ENCODE peak calls at places on chromosomes 7 and 10, in four cellular contexts. One of them, this sample, is unnamed.

GRCh38 chr10:75102830-75103673 is 8.4 kb upstream of the SAMD8 start:
- DNase-seq in GM12878: no peak
- DNase-seq in GM12891: no peak
- DNase-seq in HL-60: no peak
- DNase-seq in this sample: peak; percentile 52

GRCh38 chr10:75347211-75347610 is 54.4 kb downstream of the ZNF503 start:
- DNase-seq in GM12878: no peak
- DNase-seq in HL-60: no peak
- DNase-seq in GM12891: no peak
- DNase-seq in this sample: no peak

GRCh38 chr7:117283779-117284178 is 39.1 kb downstream of the WNT2 start:
- DNase-seq in HL-60: no peak
- DNase-seq in GM12891: no peak
- DNase-seq in GM12878: no peak
- DNase-seq in this sample: no peak

GRCh38 chr7:70700935-70701425 is 431.0 kb upstream of the GALNT17 start:
- DNase-seq in GM12891: no peak
- DNase-seq in HL-60: no peak
- DNase-seq in GM12878: no peak
- DNase-seq in this sample: no peak

GRCh38 chr7:1395211-1396070 is 63.8 kb downstream of the MICALL2 start:
- DNase-seq in GM12878: no peak
- DNase-seq in GM12891: no peak
- DNase-seq in HL-60: no peak
- DNase-seq in this sample: no peak

GRCh38 chr10:91604936-91605534 is 27.8 kb downstream of the PPP1R3C start:
- DNase-seq in HL-60: no peak
- DNase-seq in GM12891: no peak
- DNase-seq in GM12878: no peak
- DNase-seq in this sample: no peak

GRCh38 chr10:93160829-93161228 is 87.1 kb downstream of the CYP26A1 start:
- DNase-seq in GM12878: no peak
- DNase-seq in HL-60: no peak
- DNase-seq in GM12891: no peak
- DNase-seq in this sample: no peak

GRCh38 chr7:13017325-13017853 is 330.0 kb downstream of the ARL4A start:
- DNase-seq in GM12878: no peak
- DNase-seq in HL-60: no peak
- DNase-seq in GM12891: no peak
- DNase-seq in this sample: peak; percentile 5

GRCh38 chr10:20949967-20950366 is 52.9 kb upstream of the NEBL start:
- DNase-seq in GM12878: no peak
- DNase-seq in GM12891: no peak
- DNase-seq in HL-60: no peak
- DNase-seq in this sample: no peak

GRCh38 chr10:93072225-93072712 is 1.4 kb upstream of the CYP26A1 start:
- DNase-seq in HL-60: no peak
- DNase-seq in GM12878: no peak
- DNase-seq in GM12891: no peak
- DNase-seq in this sample: no peak

GRCh38 chr10:60778978-60779668 is 845 bp downstream of the CDK1 start:
- DNase-seq in GM12891: no peak
- DNase-seq in GM12878: no peak
- DNase-seq in HL-60: no peak
- DNase-seq in this sample: no peak

GRCh38 chr7:140639366-140640053 is 1.1 kb downstream of the DENND2A start:
- DNase-seq in GM12891: no peak
- DNase-seq in HL-60: no peak
- DNase-seq in GM12878: no peak
- DNase-seq in this sample: no peak

GRCh38 chr7:13908667-13909382 is 80.6 kb downstream of the ETV1 start:
- DNase-seq in HL-60: no peak
- DNase-seq in GM12891: no peak
- DNase-seq in GM12878: no peak
- DNase-seq in this sample: no peak

GRCh38 chr10:70258216-70258615 is 25.0 kb upstream of the PPA1 start:
- DNase-seq in GM12878: no peak
- DNase-seq in HL-60: no peak
- DNase-seq in GM12891: no peak
- DNase-seq in this sample: no peak

GRCh38 chr10:88915781-88916180 is 35.7 kb downstream of the STAMBPL1 start:
- DNase-seq in HL-60: no peak
- DNase-seq in GM12878: no peak
- DNase-seq in GM12891: no peak
- DNase-seq in this sample: no peak

GRCh38 chr10:78212134-78212785 is 178.6 kb downstream of the RPS24 start:
- DNase-seq in GM12891: no peak
- DNase-seq in GM12878: no peak
- DNase-seq in HL-60: no peak
- DNase-seq in this sample: peak; percentile 13

GRCh38 chr10:14587540-14588083 is 187.1 kb downstream of the FAM107B start:
- DNase-seq in GM12891: no peak
- DNase-seq in HL-60: no peak
- DNase-seq in GM12878: no peak
- DNase-seq in this sample: no peak

GRCh38 chr10:48981310-48981907 is 41.8 kb upstream of the LRRC18 start:
- DNase-seq in GM12891: peak; percentile 51
- DNase-seq in HL-60: peak; percentile 12
- DNase-seq in GM12878: no peak
- DNase-seq in this sample: peak; percentile 84

GRCh38 chr10:125084191-125085186 is 75.9 kb downstream of the CTBP2 start:
- DNase-seq in HL-60: no peak
- DNase-seq in GM12878: no peak
- DNase-seq in GM12891: no peak
- DNase-seq in this sample: peak; percentile 11

GRCh38 chr10:46294641-46295230 is 7.9 kb downstream of the ANTXRL start:
- DNase-seq in GM12891: no peak
- DNase-seq in GM12878: no peak
- DNase-seq in HL-60: no peak
- DNase-seq in this sample: no peak

GRCh38 chr10:98664329-98665042 is 217.8 kb upstream of the HPS1 start:
- DNase-seq in GM12891: peak; percentile 12
- DNase-seq in GM12878: peak; percentile 3
- DNase-seq in HL-60: peak; percentile 6
- DNase-seq in this sample: peak; percentile 50

GRCh38 chr7:22129819-22130580 is 184.3 kb upstream of the CDCA7L start:
- DNase-seq in HL-60: no peak
- DNase-seq in GM12878: no peak
- DNase-seq in GM12891: no peak
- DNase-seq in this sample: no peak

GRCh38 chr7:155306677-155307470 is 9.2 kb downstream of the INSIG1 start:
- DNase-seq in GM12891: no peak
- DNase-seq in GM12878: no peak
- DNase-seq in HL-60: no peak
- DNase-seq in this sample: no peak

GRCh38 chr7:47253650-47254080 is 328.2 kb downstream of the TNS3 start:
- DNase-seq in GM12891: no peak
- DNase-seq in GM12878: no peak
- DNase-seq in HL-60: peak; percentile 46
- DNase-seq in this sample: peak; percentile 38

GRCh38 chr10:73060738-73061635 is 35.7 kb downstream of the P4HA1 start:
- DNase-seq in GM12891: no peak
- DNase-seq in GM12878: no peak
- DNase-seq in HL-60: no peak
- DNase-seq in this sample: peak; percentile 46
- TF ChIP-seq SPI1 in GM12891: no peak
- TF ChIP-seq SPI1 in GM12878: no peak
- TF ChIP-seq SPI1 in HL-60: no peak
- TF ChIP-seq SPI1 in this sample: no peak

DNA sequence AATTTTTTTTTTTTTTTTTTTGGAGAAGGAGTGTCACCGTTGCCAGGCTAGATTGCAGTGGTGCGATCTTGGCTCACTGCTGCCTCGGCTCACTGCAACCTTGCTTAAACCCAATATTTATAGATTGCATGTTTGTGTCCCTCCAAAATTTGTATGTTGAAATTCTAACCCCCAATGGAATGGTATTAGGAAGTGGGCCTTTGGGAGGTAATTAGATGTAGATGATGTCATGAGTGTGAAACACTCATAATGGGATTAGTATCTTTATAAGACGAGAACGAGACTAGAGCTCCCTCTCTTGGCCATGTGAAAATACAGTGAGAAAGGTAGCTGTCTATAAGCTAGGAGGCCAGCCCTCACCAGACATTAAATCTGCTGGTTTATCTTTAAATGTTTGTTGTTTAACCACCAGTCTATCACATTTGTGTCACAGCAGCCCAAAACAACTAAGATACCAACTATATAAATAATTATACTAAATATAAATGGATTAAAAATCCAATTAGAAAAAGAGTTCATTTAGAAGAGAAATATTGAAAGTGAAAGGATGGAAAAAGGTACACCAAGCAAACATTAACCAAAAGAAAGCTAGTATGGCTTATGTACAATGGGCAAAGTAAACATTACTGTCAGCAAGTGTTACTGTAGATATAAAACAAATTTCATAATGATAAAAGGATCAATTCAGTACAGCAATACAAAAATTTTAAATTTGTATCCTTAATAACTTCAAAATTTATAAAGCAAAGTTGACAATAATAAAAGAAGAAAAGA is 9.3 kb downstream of the TCAF1 start:
- DNase-seq in GM12891: no peak
- DNase-seq in GM12878: peak; percentile 19
- DNase-seq in HL-60: no peak
- DNase-seq in this sample: peak; percentile 82
- TF ChIP-seq SPI1 in GM12891: no peak
- TF ChIP-seq SPI1 in GM12878: peak; percentile 22
- TF ChIP-seq SPI1 in HL-60: no peak
- TF ChIP-seq SPI1 in this sample: no peak

GRCh38 chr10:6010569-6010968 is 33.2 kb upstream of the IL15RA start:
- DNase-seq in HL-60: no peak
- DNase-seq in GM12878: no peak
- DNase-seq in GM12891: no peak
- DNase-seq in this sample: no peak

GRCh38 chr10:6006991-6007390 is 29.6 kb upstream of the IL15RA start:
- DNase-seq in HL-60: no peak
- DNase-seq in GM12878: no peak
- DNase-seq in GM12891: no peak
- DNase-seq in this sample: no peak

GRCh38 chr10:6008497-6009142 is 31.3 kb upstream of the IL15RA start:
- DNase-seq in GM12878: no peak
- DNase-seq in GM12891: no peak
- DNase-seq in HL-60: no peak
- DNase-seq in this sample: no peak

GRCh38 chr10:6009961-6010360 is 32.6 kb upstream of the IL15RA start:
- DNase-seq in HL-60: no peak
- DNase-seq in GM12891: no peak
- DNase-seq in GM12878: no peak
- DNase-seq in this sample: no peak

GRCh38 chr10:6009159-6009558 is 31.8 kb upstream of the IL15RA start:
- DNase-seq in GM12891: no peak
- DNase-seq in GM12878: no peak
- DNase-seq in HL-60: no peak
- DNase-seq in this sample: no peak
- TF ChIP-seq SPI1 in GM12891: no peak
- TF ChIP-seq SPI1 in GM12878: no peak
- TF ChIP-seq SPI1 in HL-60: no peak
- TF ChIP-seq SPI1 in this sample: no peak

DNA sequence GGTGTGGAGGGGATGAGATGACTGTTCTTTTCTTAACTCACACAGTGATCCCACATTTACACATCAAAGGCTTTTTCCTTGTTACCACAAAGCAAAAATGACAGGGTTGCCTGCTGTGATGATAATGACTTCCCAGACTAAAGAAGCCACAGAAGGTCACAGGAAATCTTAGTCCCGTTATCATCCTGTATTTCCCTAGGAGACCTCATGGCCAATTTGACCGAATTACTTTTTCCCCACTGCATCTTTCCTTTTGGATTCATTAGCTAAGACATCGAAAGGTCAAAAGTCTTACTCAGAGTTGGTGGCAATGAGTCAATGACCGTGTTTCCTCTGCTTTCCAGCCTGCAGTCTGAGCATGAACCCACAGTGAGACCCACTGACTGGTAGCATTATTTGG is 130.0 kb upstream of the INHBA start:
- DNase-seq in GM12878: no peak
- DNase-seq in GM12891: no peak
- DNase-seq in HL-60: no peak
- DNase-seq in this sample: no peak
- TF ChIP-seq SPI1 in GM12878: no peak
- TF ChIP-seq SPI1 in GM12891: no peak
- TF ChIP-seq SPI1 in HL-60: no peak
- TF ChIP-seq SPI1 in this sample: no peak

DNA sequence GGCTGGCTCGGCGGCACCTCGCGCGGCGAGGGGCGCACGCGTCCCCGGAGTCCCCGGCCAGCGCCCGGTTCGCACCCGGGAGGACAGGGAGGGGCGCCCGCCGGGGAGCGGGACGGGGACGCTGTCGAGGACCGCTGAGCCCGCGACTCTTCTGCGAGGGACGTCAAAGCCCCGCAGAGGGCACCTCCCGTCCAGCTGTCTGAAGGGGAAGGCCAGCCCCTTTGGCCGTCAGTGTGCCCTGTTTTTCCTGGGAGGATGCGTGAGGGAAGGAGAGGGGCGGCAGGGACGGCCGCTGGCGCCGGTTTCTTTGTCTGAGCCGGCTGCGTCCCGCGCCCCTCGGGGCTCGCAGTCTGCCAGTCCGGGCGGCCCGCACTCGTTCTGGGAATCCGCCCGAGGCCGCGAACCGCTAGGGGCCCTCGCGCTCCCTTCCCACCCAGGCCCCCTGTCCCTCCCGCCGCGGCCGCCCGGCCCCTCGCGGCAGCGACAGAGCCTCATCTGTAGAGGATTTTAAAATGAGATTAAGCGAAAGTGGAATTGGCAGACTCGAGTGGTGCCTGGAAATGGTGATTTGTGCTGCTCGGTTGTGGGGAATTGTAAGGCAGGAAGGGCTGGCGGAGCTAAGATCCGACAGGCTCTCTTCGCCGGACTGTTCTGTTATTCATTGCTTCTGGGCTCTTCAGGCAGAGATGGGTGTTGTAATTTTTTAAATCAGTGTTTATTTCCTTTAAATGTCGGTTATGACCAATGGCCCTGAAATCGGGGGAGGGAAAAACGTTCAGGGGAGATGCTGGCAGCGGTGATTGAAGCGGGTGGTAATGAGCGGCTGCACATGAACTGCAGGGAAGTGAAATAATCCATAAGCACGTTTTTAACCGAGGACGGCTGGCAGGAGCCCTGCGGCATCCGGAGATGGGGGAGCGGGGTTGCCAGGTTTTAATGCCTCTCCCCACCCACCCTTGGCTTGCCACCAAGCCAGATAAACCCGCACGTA is 622 bp upstream of the RELN start:
- DNase-seq in GM12878: no peak
- DNase-seq in GM12891: peak; percentile 24
- DNase-seq in HL-60: no peak
- DNase-seq in this sample: peak; percentile 82
- TF ChIP-seq SPI1 in GM12878: no peak
- TF ChIP-seq SPI1 in GM12891: no peak
- TF ChIP-seq SPI1 in HL-60: no peak
- TF ChIP-seq SPI1 in this sample: no peak

This sample was measured in K562.